ENCODE peak calls at places on chromosomes 3 and 15, in seven cellular contexts. O, W, D, N, H, P and K are unnamed samples.

GRCh38 chr15:32981536-32981935 is 213.0 kb downstream of the FMN1 start:
- DNase-seq in O (no peak), W (no peak), D (no peak), N (no peak), H (no peak), P (no peak), K (no peak)

GRCh38 chr15:49079340-49080039 is 33.2 kb upstream of the SECISBP2L start:
- DNase-seq in O (no peak), W (no peak), D (no peak), N (no peak), H (no peak), P (no peak), K (no peak)

GRCh38 chr15:34647569-34648334 is 64.3 kb upstream of the GOLGA8B start:
- DNase-seq in O (no peak), W (no peak), D (no peak), N (no peak), H (no peak), P (no peak), K (no peak)

GRCh38 chr15:71411538-71412482 is 296.5 kb downstream of the THSD4 start:
- DNase-seq in O (no peak), W (no peak), D (no peak), N (peak), H (no peak), P (peak), K (peak)

GRCh38 chr15:69848551-69849231 is 249.0 kb downstream of the TLE3 start:
- DNase-seq in O (no peak), W (no peak), D (no peak), N (no peak), H (peak), P (no peak), K (no peak)

GRCh38 chr15:80523746-80524145 is 119.6 kb downstream of the ARNT2 start:
- DNase-seq in O (no peak), W (no peak), D (no peak), N (no peak), H (no peak), P (no peak), K (no peak)

GRCh38 chr15:80570553-80570952 is 124.6 kb upstream of the ABHD17C start:
- DNase-seq in O (no peak), W (no peak), D (no peak), N (no peak), H (no peak), P (no peak), K (no peak)

GRCh38 chr15:71518661-71519060 is 291.7 kb upstream of the NR2E3 start:
- DNase-seq in O (no peak), W (no peak), D (no peak), N (no peak), H (no peak), P (no peak), K (no peak)

GRCh38 chr3:81302045-81302444 is 459.4 kb downstream of the GBE1 start:
- DNase-seq in O (no peak), W (no peak), D (peak), N (no peak), H (peak), P (peak), K (no peak)

GRCh38 chr15:100671858-100672543 is 69.6 kb downstream of the ASB7 start:
- DNase-seq in O (no peak), W (peak), D (no peak), N (no peak), H (peak), P (no peak), K (no peak)

GRCh38 chr3:15805756-15806266 is 8.0 kb upstream of the ANKRD28 start:
- DNase-seq in O (no peak), W (no peak), D (peak), N (no peak), H (no peak), P (peak), K (no peak)

GRCh38 chr3:150315711-150316110 is 92.4 kb upstream of the TSC22D2 start:
- DNase-seq in O (no peak), W (no peak), D (no peak), N (no peak), H (no peak), P (no peak), K (no peak)

GRCh38 chr3:39446444-39446843 is 21.0 kb upstream of the MOBP start:
- DNase-seq in O (no peak), W (no peak), D (no peak), N (no peak), H (no peak), P (no peak), K (no peak)

GRCh38 chr3:139113231-139113749 is 68.6 kb upstream of the PRR23C start:
- DNase-seq in O (no peak), W (no peak), D (no peak), N (peak), H (peak), P (no peak), K (no peak)

GRCh38 chr15:54518145-54518941 is 540.1 kb downstream of the UNC13C start:
- DNase-seq in O (no peak), W (no peak), D (no peak), N (no peak), H (peak), P (no peak), K (no peak)